ENCODE peak calls at places on chromosomes 7 and 10, in seven cellular contexts. One of them, this sample, is unnamed.

GRCh38 chr7:16840094-16840493 is 35.3 kb upstream of the AGR2 start:
- DNase-seq in fibroblast of mammary gland: no peak
- DNase-seq in LNCaP clone FGC: no peak
- DNase-seq in HCT116: no peak
- DNase-seq in cardiac muscle cell: no peak
- DNase-seq in PC-3: no peak
- DNase-seq in upper lobe of right lung: no peak
- DNase-seq in this sample: no peak

GRCh38 chr7:152513861-152514770 is 78.3 kb upstream of the KMT2C start:
- DNase-seq in fibroblast of mammary gland: no peak
- DNase-seq in LNCaP clone FGC: no peak
- DNase-seq in HCT116: no peak
- DNase-seq in cardiac muscle cell: no peak
- DNase-seq in PC-3: no peak
- DNase-seq in upper lobe of right lung: no peak
- DNase-seq in this sample: no peak

GRCh38 chr7:147982307-147982706 is 608.3 kb upstream of the C7orf33 start:
- DNase-seq in fibroblast of mammary gland: no peak
- DNase-seq in LNCaP clone FGC: no peak
- DNase-seq in HCT116: no peak
- DNase-seq in cardiac muscle cell: no peak
- DNase-seq in PC-3: peak
- DNase-seq in upper lobe of right lung: no peak
- DNase-seq in this sample: no peak

GRCh38 chr7:158477866-158478265 is 109.8 kb downstream of the PTPRN2 start:
- DNase-seq in fibroblast of mammary gland: no peak
- DNase-seq in LNCaP clone FGC: no peak
- DNase-seq in HCT116: no peak
- DNase-seq in cardiac muscle cell: no peak
- DNase-seq in PC-3: no peak
- DNase-seq in upper lobe of right lung: no peak
- DNase-seq in this sample: no peak

GRCh38 chr7:77474756-77475155 is 58.6 kb upstream of the GSAP start:
- DNase-seq in fibroblast of mammary gland: no peak
- DNase-seq in LNCaP clone FGC: no peak
- DNase-seq in HCT116: no peak
- DNase-seq in cardiac muscle cell: no peak
- DNase-seq in PC-3: no peak
- DNase-seq in upper lobe of right lung: no peak
- DNase-seq in this sample: no peak

GRCh38 chr7:28297821-28298439 is 114.4 kb upstream of the CREB5 start:
- DNase-seq in fibroblast of mammary gland: no peak
- DNase-seq in LNCaP clone FGC: no peak
- DNase-seq in HCT116: no peak
- DNase-seq in cardiac muscle cell: no peak
- DNase-seq in PC-3: no peak
- DNase-seq in upper lobe of right lung: no peak
- DNase-seq in this sample: no peak

GRCh38 chr7:85489498-85489897 is 302.6 kb upstream of the SEMA3D start:
- DNase-seq in fibroblast of mammary gland: peak
- DNase-seq in LNCaP clone FGC: no peak
- DNase-seq in HCT116: peak
- DNase-seq in cardiac muscle cell: no peak
- DNase-seq in PC-3: peak
- DNase-seq in upper lobe of right lung: no peak
- DNase-seq in this sample: peak

GRCh38 chr7:873367-874002 is 2.9 kb upstream of the GET4 start:
- DNase-seq in fibroblast of mammary gland: peak
- DNase-seq in LNCaP clone FGC: peak
- DNase-seq in HCT116: peak
- DNase-seq in cardiac muscle cell: peak
- DNase-seq in PC-3: peak
- DNase-seq in upper lobe of right lung: peak
- DNase-seq in this sample: peak

GRCh38 chr7:151007469-151007898 is 16.7 kb downstream of the NOS3 start:
- DNase-seq in fibroblast of mammary gland: no peak
- DNase-seq in LNCaP clone FGC: no peak
- DNase-seq in HCT116: no peak
- DNase-seq in cardiac muscle cell: no peak
- DNase-seq in PC-3: no peak
- DNase-seq in upper lobe of right lung: no peak
- DNase-seq in this sample: no peak

GRCh38 chr10:102603946-102604345 is 40.3 kb upstream of the TRIM8 start:
- DNase-seq in fibroblast of mammary gland: no peak
- DNase-seq in LNCaP clone FGC: no peak
- DNase-seq in HCT116: no peak
- DNase-seq in cardiac muscle cell: no peak
- DNase-seq in PC-3: no peak
- DNase-seq in upper lobe of right lung: no peak
- DNase-seq in this sample: peak

GRCh38 chr7:44415047-44415446 is 75.4 kb downstream of the NUDCD3 start:
- DNase-seq in fibroblast of mammary gland: no peak
- DNase-seq in LNCaP clone FGC: no peak
- DNase-seq in HCT116: no peak
- DNase-seq in cardiac muscle cell: no peak
- DNase-seq in PC-3: peak
- DNase-seq in upper lobe of right lung: no peak
- DNase-seq in this sample: no peak

GRCh38 chr10:95906675-95907453 is 911 bp upstream of the CC2D2B start:
- DNase-seq in fibroblast of mammary gland: peak
- DNase-seq in LNCaP clone FGC: peak
- DNase-seq in HCT116: peak
- DNase-seq in cardiac muscle cell: peak
- DNase-seq in PC-3: peak
- DNase-seq in upper lobe of right lung: no peak
- DNase-seq in this sample: peak

GRCh38 chr10:95513941-95514392 is 47.2 kb downstream of the SORBS1 start:
- DNase-seq in fibroblast of mammary gland: peak
- DNase-seq in LNCaP clone FGC: no peak
- DNase-seq in HCT116: no peak
- DNase-seq in cardiac muscle cell: no peak
- DNase-seq in PC-3: peak
- DNase-seq in upper lobe of right lung: no peak
- DNase-seq in this sample: peak

GRCh38 chr7:5448378-5449042 is 24.9 kb upstream of the TNRC18 start:
- DNase-seq in fibroblast of mammary gland: no peak
- DNase-seq in LNCaP clone FGC: no peak
- DNase-seq in HCT116: no peak
- DNase-seq in cardiac muscle cell: peak
- DNase-seq in PC-3: no peak
- DNase-seq in upper lobe of right lung: no peak
- DNase-seq in this sample: no peak

GRCh38 chr10:20698837-20699236 is 198.3 kb downstream of the NEBL start:
- DNase-seq in fibroblast of mammary gland: no peak
- DNase-seq in LNCaP clone FGC: no peak
- DNase-seq in HCT116: no peak
- DNase-seq in cardiac muscle cell: no peak
- DNase-seq in PC-3: no peak
- DNase-seq in upper lobe of right lung: no peak
- DNase-seq in this sample: no peak

GRCh38 chr10:368579-369255 is 233.5 kb downstream of the ZMYND11 start:
- DNase-seq in fibroblast of mammary gland: no peak
- DNase-seq in LNCaP clone FGC: no peak
- DNase-seq in HCT116: no peak
- DNase-seq in cardiac muscle cell: no peak
- DNase-seq in PC-3: no peak
- DNase-seq in upper lobe of right lung: no peak
- DNase-seq in this sample: no peak

GRCh38 chr10:49364747-49365146 is 31.1 kb downstream of the DRGX start:
- DNase-seq in fibroblast of mammary gland: no peak
- DNase-seq in LNCaP clone FGC: no peak
- DNase-seq in HCT116: no peak
- DNase-seq in cardiac muscle cell: no peak
- DNase-seq in PC-3: no peak
- DNase-seq in upper lobe of right lung: no peak
- DNase-seq in this sample: no peak

GRCh38 chr10:54009672-54010071 is 791.4 kb downstream of the PCDH15 start:
- DNase-seq in fibroblast of mammary gland: no peak
- DNase-seq in LNCaP clone FGC: no peak
- DNase-seq in HCT116: no peak
- DNase-seq in cardiac muscle cell: no peak
- DNase-seq in PC-3: no peak
- DNase-seq in upper lobe of right lung: peak
- DNase-seq in this sample: no peak

GRCh38 chr7:1095621-1096155 is 7.8 kb downstream of the GPER1 start:
- DNase-seq in fibroblast of mammary gland: no peak
- DNase-seq in LNCaP clone FGC: no peak
- DNase-seq in HCT116: no peak
- DNase-seq in cardiac muscle cell: no peak
- DNase-seq in PC-3: no peak
- DNase-seq in upper lobe of right lung: no peak
- DNase-seq in this sample: no peak

DNA sequence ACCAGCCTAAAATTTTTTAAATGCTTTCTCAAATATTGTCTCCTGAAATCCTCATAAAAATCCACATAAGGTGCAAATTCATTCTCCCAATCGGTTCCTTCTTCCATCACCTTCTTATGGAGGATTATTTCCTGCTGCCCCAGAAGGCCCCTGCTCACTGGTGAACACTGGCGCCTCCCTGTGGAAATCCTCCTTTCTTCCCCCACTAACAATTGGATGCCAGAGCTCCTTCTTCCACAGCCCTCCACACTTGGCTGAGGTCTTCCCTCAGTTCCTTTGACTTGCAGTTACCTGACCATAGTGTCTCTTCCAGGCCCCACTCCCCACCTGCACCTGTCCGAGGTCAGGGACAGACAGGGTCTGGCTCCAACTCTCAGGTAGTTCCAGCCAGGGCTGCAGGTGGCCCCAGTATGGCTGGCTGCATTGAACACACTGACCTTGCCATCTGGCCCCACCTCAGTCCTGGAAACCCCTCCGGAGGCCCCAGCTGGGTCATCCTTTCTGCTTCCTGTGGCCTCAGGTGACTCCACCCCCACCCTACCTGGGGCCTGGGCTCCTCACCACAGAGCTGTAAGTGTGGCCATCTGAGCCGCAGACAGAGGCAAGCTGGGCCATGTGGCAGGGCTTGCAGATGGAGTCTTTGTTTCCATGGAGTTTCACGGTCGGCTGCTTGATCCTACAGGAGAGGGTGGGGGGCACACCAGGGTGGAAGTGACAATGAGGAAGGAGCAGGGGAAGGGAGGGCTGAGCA is 18.4 kb downstream of the SPOCK2 start:
- DNase-seq in fibroblast of mammary gland: no peak
- DNase-seq in LNCaP clone FGC: no peak
- DNase-seq in HCT116: no peak
- DNase-seq in cardiac muscle cell: no peak
- DNase-seq in PC-3: no peak
- DNase-seq in upper lobe of right lung: no peak
- DNase-seq in this sample: no peak
- TF ChIP-seq CTCF in fibroblast of mammary gland: peak
- TF ChIP-seq CTCF in LNCaP clone FGC: no peak
- TF ChIP-seq CTCF in HCT116: peak
- TF ChIP-seq CTCF in cardiac muscle cell: peak
- TF ChIP-seq CTCF in PC-3: peak
- TF ChIP-seq CTCF in upper lobe of right lung: no peak
- TF ChIP-seq CTCF in this sample: peak

GRCh38 chr7:26449175-26450165 is 157.8 kb downstream of the SNX10 start:
- DNase-seq in fibroblast of mammary gland: peak
- DNase-seq in LNCaP clone FGC: no peak
- DNase-seq in HCT116: no peak
- DNase-seq in cardiac muscle cell: no peak
- DNase-seq in PC-3: peak
- DNase-seq in upper lobe of right lung: no peak
- DNase-seq in this sample: peak

GRCh38 chr7:26451997-26452396 is 160.3 kb downstream of the SNX10 start:
- DNase-seq in fibroblast of mammary gland: no peak
- DNase-seq in LNCaP clone FGC: peak
- DNase-seq in HCT116: no peak
- DNase-seq in cardiac muscle cell: no peak
- DNase-seq in PC-3: peak
- DNase-seq in upper lobe of right lung: no peak
- DNase-seq in this sample: no peak

GRCh38 chr7:26458751-26459150 is 167.1 kb downstream of the SNX10 start:
- DNase-seq in fibroblast of mammary gland: no peak
- DNase-seq in LNCaP clone FGC: no peak
- DNase-seq in HCT116: no peak
- DNase-seq in cardiac muscle cell: no peak
- DNase-seq in PC-3: no peak
- DNase-seq in upper lobe of right lung: no peak
- DNase-seq in this sample: no peak

GRCh38 chr7:26457702-26458327 is 166.2 kb downstream of the SNX10 start:
- DNase-seq in fibroblast of mammary gland: peak
- DNase-seq in LNCaP clone FGC: no peak
- DNase-seq in HCT116: no peak
- DNase-seq in cardiac muscle cell: no peak
- DNase-seq in PC-3: no peak
- DNase-seq in upper lobe of right lung: no peak
- DNase-seq in this sample: no peak

GRCh38 chr7:26454180-26454579 is 162.5 kb downstream of the SNX10 start:
- DNase-seq in fibroblast of mammary gland: peak
- DNase-seq in LNCaP clone FGC: no peak
- DNase-seq in HCT116: no peak
- DNase-seq in cardiac muscle cell: no peak
- DNase-seq in PC-3: peak
- DNase-seq in upper lobe of right lung: no peak
- DNase-seq in this sample: peak
- H3K4me3 ChIP-seq in fibroblast of mammary gland: no peak
- H3K4me3 ChIP-seq in LNCaP clone FGC: no peak
- H3K4me3 ChIP-seq in HCT116: no peak
- H3K4me3 ChIP-seq in cardiac muscle cell: no peak
- H3K4me3 ChIP-seq in PC-3: no peak
- H3K4me3 ChIP-seq in upper lobe of right lung: no peak
- H3K4me3 ChIP-seq in this sample: no peak

GRCh38 chr10:128880221-128880620 is 586.8 kb upstream of the MGMT start:
- DNase-seq in fibroblast of mammary gland: no peak
- DNase-seq in LNCaP clone FGC: no peak
- DNase-seq in HCT116: no peak
- DNase-seq in cardiac muscle cell: no peak
- DNase-seq in PC-3: no peak
- DNase-seq in upper lobe of right lung: no peak
- DNase-seq in this sample: no peak
- TF ChIP-seq CTCF in fibroblast of mammary gland: no peak
- TF ChIP-seq CTCF in LNCaP clone FGC: no peak
- TF ChIP-seq CTCF in HCT116: no peak
- TF ChIP-seq CTCF in cardiac muscle cell: no peak
- TF ChIP-seq CTCF in PC-3: no peak
- TF ChIP-seq CTCF in upper lobe of right lung: no peak
- TF ChIP-seq CTCF in this sample: no peak

DNA sequence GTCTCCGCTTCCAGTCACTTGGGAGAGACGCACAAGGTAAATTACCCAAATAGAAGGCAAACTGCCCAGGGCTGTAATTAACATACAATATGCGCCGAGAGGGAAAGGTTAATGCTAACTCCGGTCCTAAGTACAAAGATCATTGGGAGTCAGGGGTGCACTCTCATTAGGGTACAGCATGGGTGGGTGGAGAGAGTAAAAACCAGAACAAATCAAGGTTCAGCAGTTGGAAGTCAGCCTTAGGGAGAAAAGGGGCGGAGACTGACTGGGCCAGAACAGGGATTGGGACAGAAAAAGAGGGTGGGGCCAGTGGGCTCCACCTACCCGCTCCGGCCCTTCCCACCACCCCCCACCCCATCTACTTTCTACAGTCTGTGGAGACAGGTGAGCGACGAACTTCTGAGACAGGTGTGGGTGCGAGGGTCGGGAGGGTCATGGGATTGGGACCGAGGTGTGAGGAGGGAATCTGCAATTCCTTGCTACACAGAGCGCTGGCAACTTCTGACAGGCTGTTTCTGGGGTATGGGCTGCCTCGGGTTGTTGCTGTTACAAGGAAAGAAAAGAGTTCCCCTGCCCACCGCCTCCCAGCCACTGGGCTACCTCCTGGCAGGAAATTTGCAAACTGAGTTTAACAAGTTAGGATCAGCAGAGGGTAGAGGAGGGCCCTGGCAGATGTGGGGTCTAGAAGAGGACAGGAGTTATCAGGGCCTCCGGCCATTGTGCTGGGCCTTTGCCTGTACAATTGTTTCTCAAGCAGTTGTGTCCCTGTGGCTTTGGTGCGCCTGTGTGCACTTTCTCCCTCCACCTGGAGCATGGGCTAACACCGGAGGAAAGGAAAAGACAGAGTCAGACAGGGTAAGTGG is at the start of gene TMEM139:
- DNase-seq in fibroblast of mammary gland: no peak
- DNase-seq in LNCaP clone FGC: no peak
- DNase-seq in HCT116: no peak
- DNase-seq in cardiac muscle cell: peak
- DNase-seq in PC-3: peak
- DNase-seq in upper lobe of right lung: peak
- DNase-seq in this sample: no peak
- H3K4me3 ChIP-seq in fibroblast of mammary gland: no peak
- H3K4me3 ChIP-seq in LNCaP clone FGC: no peak
- H3K4me3 ChIP-seq in HCT116: peak
- H3K4me3 ChIP-seq in cardiac muscle cell: no peak
- H3K4me3 ChIP-seq in PC-3: peak
- H3K4me3 ChIP-seq in upper lobe of right lung: peak
- H3K4me3 ChIP-seq in this sample: no peak

This sample was measured in fibroblast of pulmonary artery.